ENCODE peak calls at places on chromosomes 1 and 21, in eight cellular contexts. C is heart left ventricle, N is fibroblast of mammary gland, S is fibroblast of lung, Y is neural progenitor cell, J is IMR-90, K is AG04450, L is pancreas. B is an unnamed sample.

GRCh38 chr1:16233431-16233830 is 3.6 kb downstream of the CPLANE2 start:
- DNase-seq in C (no peak), N (no peak), S (no peak), Y (no peak), J (no peak), K (no peak), L (no peak), B (no peak)

GRCh38 chr21:38807481-38807880 is 1.8 kb downstream of the ETS2 start:
- DNase-seq in C (no peak), N (no peak), S (no peak), Y (peak; percentile 67), J (no peak), K (no peak), L (no peak), B (peak; percentile 47)

GRCh38 chr21:41364308-41364707 is 2.5 kb downstream of the MX2 start:
- DNase-seq in C (no peak), N (no peak), S (no peak), Y (no peak), J (no peak), K (no peak), L (no peak), B (no peak)

GRCh38 chr1:209611771-209612570 is 28.5 kb downstream of the CAMK1G start:
- DNase-seq in C (no peak), N (no peak), S (no peak), Y (no peak), J (no peak), K (no peak), L (no peak), B (no peak)

GRCh38 chr1:239999170-239999569 is 92.5 kb upstream of the FMN2 start:
- DNase-seq in C (no peak), N (no peak), S (no peak), Y (no peak), J (no peak), K (no peak), L (no peak), B (no peak)

GRCh38 chr1:89518116-89518780 is 6.4 kb upstream of the LRRC8B start:
- DNase-seq in C (no peak), N (peak; percentile 75), S (peak; percentile 8), Y (no peak), J (peak; percentile 18), K (no peak), L (no peak), B (no peak)

GRCh38 chr1:24683713-24684162 is 40.6 kb downstream of the SRRM1 start:
- DNase-seq in C (no peak), N (peak; percentile 97), S (peak; percentile 99), Y (no peak), J (peak; percentile 98), K (peak; percentile 86), L (no peak), B (peak; percentile 97)

GRCh38 chr21:36544545-36544944 is 64.6 kb upstream of the CLDN14 start:
- DNase-seq in C (no peak), N (no peak), S (no peak), Y (no peak), J (no peak), K (no peak), L (no peak), B (no peak)

GRCh38 chr21:32371913-32372314 is 20.9 kb downstream of the URB1 start:
- DNase-seq in C (no peak), N (peak; percentile 87), S (peak; percentile 64), Y (no peak), J (peak; percentile 83), K (peak; percentile 52), L (no peak), B (peak; percentile 90)

GRCh38 chr1:31575373-31576140 is 758 bp upstream of the TINAGL1 start:
- DNase-seq in C (no peak), N (no peak), S (no peak), Y (peak; percentile 4), J (no peak), K (no peak), L (peak; percentile 74), B (no peak)

GRCh38 chr1:8396912-8397406 is 79.0 kb downstream of the SLC45A1 start:
- DNase-seq in C (peak; percentile 51), N (peak; percentile 100), S (peak; percentile 100), Y (no peak), J (peak; percentile 99), K (peak; percentile 89), L (no peak), B (peak; percentile 96)

GRCh38 chr1:12771186-12771585 is 2.4 kb upstream of the PRAMEF12 start:
- DNase-seq in C (no peak), N (no peak), S (no peak), Y (no peak), J (no peak), K (no peak), L (no peak), B (no peak)

GRCh38 chr21:34997295-34997694 is 51.8 kb downstream of the RUNX1 start:
- DNase-seq in C (no peak), N (peak; percentile 28), S (no peak), Y (no peak), J (no peak), K (no peak), L (no peak), B (peak; percentile 50)

GRCh38 chr1:115286431-115287205 is 51.4 kb downstream of the NGF start:
- DNase-seq in C (no peak), N (peak; percentile 38), S (peak; percentile 44), Y (no peak), J (no peak), K (no peak), L (no peak), B (no peak)

GRCh38 chr1:11364170-11364569 is 91.2 kb downstream of the UBIAD1 start:
- DNase-seq in C (no peak), N (no peak), S (no peak), Y (no peak), J (no peak), K (no peak), L (peak; percentile 7), B (no peak)

GRCh38 chr1:10737268-10737624 is 59.2 kb downstream of the CASZ1 start:
- DNase-seq in C (peak; percentile 82), N (no peak), S (no peak), Y (no peak), J (no peak), K (no peak), L (no peak), B (no peak)

GRCh38 chr1:21397813-21398188 is 42.1 kb upstream of the NBPF3 start:
- DNase-seq in C (no peak), N (no peak), S (peak; percentile 25), Y (peak; percentile 75), J (no peak), K (no peak), L (no peak), B (no peak)

GRCh38 chr1:225812488-225813249 is 2.7 kb downstream of the EPHX1 start:
- DNase-seq in C (no peak), N (no peak), S (no peak), Y (no peak), J (no peak), K (no peak), L (no peak), B (peak; percentile 30)

GRCh38 chr1:234996245-234996757 is 132.3 kb downstream of the TOMM20 start:
- DNase-seq in C (no peak), N (peak; percentile 50), S (no peak), Y (no peak), J (no peak), K (no peak), L (no peak), B (no peak)
- TF ChIP-seq CTCF in C (no peak), N (no peak), S (no peak), Y (no peak), J (no peak), K (no peak), L (no peak), B (no peak)

DNA sequence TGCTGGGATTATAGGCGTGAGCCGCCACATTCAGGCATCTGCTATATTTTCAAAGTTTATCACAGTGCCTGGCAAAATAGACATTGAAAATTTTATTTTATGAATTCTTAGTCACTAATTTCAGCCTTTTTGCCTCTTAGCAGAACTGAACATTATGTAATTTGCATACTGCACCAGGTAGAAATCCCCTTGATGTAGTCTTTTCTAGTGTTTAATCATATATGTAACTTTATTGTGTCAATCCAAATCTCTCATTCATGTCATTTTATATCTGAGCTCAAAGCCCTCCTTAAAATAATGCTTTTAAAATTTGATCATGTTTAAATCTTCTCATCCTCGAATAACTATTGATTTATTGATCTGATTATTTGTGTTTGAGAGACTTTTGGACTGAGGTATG is 19.2 kb downstream of the WDTC1 start:
- DNase-seq in C (no peak), N (no peak), S (no peak), Y (no peak), J (no peak), K (no peak), L (no peak), B (no peak)
- H3K4me3 ChIP-seq in C (no peak overlapping the region), N (no peak overlapping the region), S (no peak overlapping the region), Y (no peak overlapping the region), J (no peak overlapping the region), K (no peak overlapping the region), L (no peak overlapping the region), B (no peak overlapping the region)

GRCh38 chr1:68819190-68819829 is 322.4 kb upstream of the DEPDC1 start:
- DNase-seq in C (no peak), N (peak; percentile 4), S (peak; percentile 22), Y (peak; percentile 56), J (peak; percentile 1), K (no peak), L (no peak), B (peak; percentile 39)
- TF ChIP-seq CTCF in C (no peak), N (peak; percentile 16), S (peak; percentile 22), Y (peak; percentile 73), J (peak; percentile 24), K (peak; percentile 49), L (no peak), B (peak; percentile 57)

GRCh38 chr1:223824712-223825111 is 21.0 kb downstream of the TP53BP2 start:
- DNase-seq in C (no peak), N (no peak), S (no peak), Y (no peak), J (no peak), K (no peak), L (no peak), B (no peak)

GRCh38 chr1:223827193-223827663 is 18.5 kb downstream of the TP53BP2 start:
- DNase-seq in C (no peak), N (peak; percentile 60), S (peak; percentile 55), Y (no peak), J (peak; percentile 59), K (no peak), L (no peak), B (peak; percentile 60)

GRCh38 chr1:223825767-223826461 is 19.8 kb downstream of the TP53BP2 start:
- DNase-seq in C (no peak), N (no peak), S (no peak), Y (no peak), J (no peak), K (no peak), L (no peak), B (no peak)

GRCh38 chr1:223829678-223830077 is 16.1 kb downstream of the TP53BP2 start:
- DNase-seq in C (no peak), N (no peak), S (no peak), Y (no peak), J (no peak), K (no peak), L (no peak), B (no peak)

DNA sequence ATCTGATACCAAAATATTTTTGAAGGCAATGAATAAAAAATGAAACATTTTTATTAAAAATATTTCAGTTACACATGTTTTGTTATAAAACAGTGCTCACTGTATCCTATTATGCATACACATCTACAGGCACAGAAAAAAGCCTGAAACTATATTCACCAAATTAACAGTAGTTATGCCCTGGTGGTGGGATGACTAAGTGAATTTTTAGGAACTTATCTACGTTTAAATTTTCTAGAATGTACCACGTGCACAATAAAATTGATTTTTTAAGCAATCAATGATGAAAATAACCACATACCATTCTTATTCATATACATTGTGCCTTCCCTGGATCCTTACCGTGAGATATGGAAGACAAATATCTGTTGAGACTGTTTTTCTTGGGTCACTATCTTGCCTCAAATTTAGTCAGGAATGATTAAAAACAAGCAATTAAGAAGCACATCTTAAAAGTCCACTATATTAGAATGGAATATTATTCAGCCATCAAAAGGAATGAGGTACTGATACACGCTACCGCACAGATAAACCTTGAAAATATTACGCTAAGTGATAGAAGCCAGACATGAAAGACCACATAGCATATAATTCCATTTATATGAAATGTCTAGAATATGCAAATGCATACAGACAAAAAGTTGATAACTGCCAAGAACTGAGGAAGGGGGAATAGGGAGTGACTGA is 17.4 kb downstream of the TP53BP2 start:
- DNase-seq in C (no peak), N (no peak), S (no peak), Y (no peak), J (no peak), K (no peak), L (no peak), B (no peak)
- H3K4me3 ChIP-seq in C (no peak overlapping the region), N (no peak overlapping the region), S (no peak overlapping the region), Y (no peak overlapping the region), J (no peak overlapping the region), K (no peak overlapping the region), L (no peak overlapping the region), B (no peak overlapping the region)